ENCODE peak calls at places on chromosome 20, in eight cellular contexts. B is esophagus squamous epithelium, Y is IMR-90, E is left lung, L is osteoblast, A is upper lobe of right lung, Q is RWPE1, G is dorsolateral prefrontal cortex. C is an unnamed sample.

GRCh38 chr20:23141450-23142161 is 55.5 kb upstream of the CD93 start:
- DNase-seq in G (no peak), Q (no peak), L (no peak), E (no peak), Y (no peak), A (no peak), B (no peak), C (peak)

GRCh38 chr20:39165099-39165498 is 203.0 kb downstream of the DHX35 start:
- DNase-seq in L (no peak), Q (no peak), A (no peak), B (no peak), G (no peak), E (no peak), Y (no peak), C (no peak)

GRCh38 chr20:50691585-50692552 is 527 bp upstream of the RIPOR3 start:
- DNase-seq in G (no peak), A (no peak), E (no peak), L (no peak), Q (no peak), Y (peak), B (no peak), C (no peak)

GRCh38 chr20:38127011-38127621 is 38.0 kb downstream of the TGM2 start:
- DNase-seq in B (no peak), A (peak), G (no peak), L (peak), E (peak), Y (peak), Q (peak), C (peak)

GRCh38 chr20:58059145-58059544 is 169.3 kb downstream of the ANKRD60 start:
- DNase-seq in A (no peak), B (no peak), G (no peak), Y (no peak), E (no peak), L (no peak), Q (no peak), C (no peak)

GRCh38 chr20:3250091-3250504 is 11.1 kb upstream of the SLC4A11 start:
- DNase-seq in G (no peak), B (no peak), Q (no peak), L (peak), Y (no peak), E (peak), A (no peak), C (no peak)

GRCh38 chr20:719816-720215 is 44.2 kb upstream of the SCRT2 start:
- DNase-seq in A (no peak), L (peak), B (no peak), G (peak), E (no peak), Y (no peak), Q (no peak), C (no peak)

GRCh38 chr20:22652685-22653568 is 68.6 kb upstream of the FOXA2 start:
- DNase-seq in A (no peak), L (no peak), Q (no peak), B (no peak), E (peak), G (no peak), Y (no peak), C (no peak)

GRCh38 chr20:53672484-53673129 is 79.0 kb upstream of the ZNF217 start:
- DNase-seq in Q (no peak), G (no peak), Y (peak), E (no peak), L (peak), B (no peak), A (no peak), C (no peak)

GRCh38 chr20:50434653-50435396 is 75.4 kb upstream of the PTPN1 start:
- DNase-seq in E (no peak), Y (peak), G (no peak), B (no peak), L (no peak), A (no peak), Q (peak), C (peak)

GRCh38 chr20:22575087-22575721 is 9.2 kb downstream of the FOXA2 start:
- DNase-seq in Y (no peak), E (no peak), B (no peak), Q (no peak), A (no peak), G (no peak), L (no peak), C (no peak)

GRCh38 chr20:58693226-58694006 is 816 bp downstream of the NPEPL1 start:
- DNase-seq in G (no peak), Y (no peak), B (no peak), Q (no peak), A (peak), L (peak), E (peak), C (peak)

GRCh38 chr20:8213831-8214587 is 81.9 kb downstream of the PLCB1 start:
- DNase-seq in Q (no peak), L (no peak), E (no peak), A (no peak), B (no peak), G (no peak), Y (no peak), C (no peak)

GRCh38 chr20:37907677-37908397 is 4.9 kb downstream of the VSTM2L start:
- DNase-seq in G (no peak), Y (peak), A (no peak), L (peak), B (no peak), Q (peak), E (peak), C (no peak)

GRCh38 chr20:9966966-9967365 is 67.8 kb upstream of the ANKEF1 start:
- DNase-seq in L (peak), G (peak), A (no peak), E (no peak), B (no peak), Q (peak), Y (no peak), C (no peak)

GRCh38 chr20:38941726-38942389 is 15.6 kb downstream of the FAM83D start:
- DNase-seq in L (no peak), A (no peak), B (no peak), Q (no peak), E (no peak), G (no peak), Y (no peak), C (no peak)

GRCh38 chr20:10171864-10172751 is 46.5 kb upstream of the SNAP25 start:
- DNase-seq in Y (peak), G (peak), A (peak), L (peak), E (peak), B (no peak), Q (peak), C (peak)

GRCh38 chr20:25303292-25304024 is 55.6 kb downstream of the PYGB start:
- DNase-seq in G (no peak), Y (no peak), L (peak), B (no peak), E (peak), Q (no peak), A (no peak), C (no peak)

GRCh38 chr20:62427172-62428007 is at the start of gene RBBP8NL:
- DNase-seq in Q (peak), Y (no peak), G (no peak), B (no peak), E (no peak), A (peak), L (no peak), C (no peak)

GRCh38 chr20:54063998-54064676 is 6.3 kb downstream of the BCAS1 start:
- DNase-seq in B (no peak), Q (no peak), Y (no peak), G (no peak), L (no peak), A (no peak), E (no peak), C (no peak)

GRCh38 chr20:62676976-62677375 is 31.7 kb upstream of the NTSR1 start:
- DNase-seq in A (no peak), Q (no peak), G (no peak), L (no peak), B (no peak), E (no peak), Y (no peak), C (no peak)

GRCh38 chr20:54608978-54609377 is 133.6 kb downstream of the DOK5 start:
- DNase-seq in E (no peak), B (no peak), Q (no peak), G (no peak), Y (no peak), L (no peak), A (no peak), C (no peak)

GRCh38 chr20:62970307-62971210 is 18.1 kb downstream of the SLC17A9 start:
- DNase-seq in E (no peak), B (no peak), G (no peak), A (no peak), L (no peak), Y (no peak), Q (no peak), C (no peak)

GRCh38 chr20:57383447-57384347 is 7.5 kb upstream of the RBM38 start:
- DNase-seq in Q (no peak), G (no peak), B (no peak), E (peak), Y (no peak), L (no peak), A (no peak), C (no peak)

GRCh38 chr20:7375905-7376304 is 564.4 kb downstream of the HAO1 start:
- DNase-seq in B (no peak), E (no peak), Y (peak), A (no peak), G (no peak), L (no peak), Q (peak), C (no peak)

GRCh38 chr20:32779500-32780215 is 17.5 kb downstream of the DNMT3B start:
- DNase-seq in Q (no peak), E (no peak), G (no peak), L (no peak), A (no peak), Y (no peak), B (no peak), C (no peak)

GRCh38 chr20:9363673-9364072 is 150.7 kb upstream of the LAMP5 start:
- DNase-seq in G (no peak), A (no peak), E (no peak), L (no peak), Y (no peak), B (no peak), Q (peak), C (no peak)

GRCh38 chr20:22717466-22717865 is 133.1 kb upstream of the FOXA2 start:
- DNase-seq in A (no peak), E (no peak), L (no peak), B (no peak), Y (no peak), Q (peak), G (no peak), C (no peak)

GRCh38 chr20:4303136-4303535 is 287.8 kb upstream of the RNF24 start:
- DNase-seq in L (no peak), Y (no peak), A (no peak), B (no peak), G (no peak), E (no peak), Q (no peak), C (no peak)

GRCh38 chr20:54549523-54550326 is 74.3 kb downstream of the DOK5 start:
- DNase-seq in Q (no peak), G (no peak), L (no peak), E (no peak), A (no peak), Y (peak), B (no peak), C (no peak)

GRCh38 chr20:63750807-63751470 is 11.4 kb downstream of the SLC2A4RG start:
- DNase-seq in Q (no peak), B (no peak), G (no peak), L (peak), A (no peak), Y (no peak), E (peak), C (no peak)

GRCh38 chr20:25252226-25252625 is 4.3 kb downstream of the PYGB start:
- DNase-seq in A (no peak), B (no peak), G (no peak), Y (no peak), Q (no peak), E (no peak), L (no peak), C (no peak)

GRCh38 chr20:53642196-53643030 is 48.8 kb upstream of the ZNF217 start:
- DNase-seq in A (no peak), G (no peak), L (no peak), B (no peak), Y (peak), Q (peak), E (no peak), C (no peak)

GRCh38 chr20:10861086-10861485 is 187.3 kb upstream of the JAG1 start:
- DNase-seq in E (no peak), G (no peak), B (no peak), Y (peak), Q (peak), L (no peak), A (no peak), C (no peak)

GRCh38 chr20:44641305-44641704 is 10.2 kb downstream of the ADA start:
- DNase-seq in Y (no peak), G (no peak), L (no peak), B (no peak), E (peak), Q (no peak), A (no peak), C (no peak)

GRCh38 chr20:21241400-21241799 is 61.7 kb upstream of the XRN2 start:
- DNase-seq in Q (no peak), B (no peak), G (no peak), L (no peak), Y (no peak), E (no peak), A (no peak), C (no peak)

DNA sequence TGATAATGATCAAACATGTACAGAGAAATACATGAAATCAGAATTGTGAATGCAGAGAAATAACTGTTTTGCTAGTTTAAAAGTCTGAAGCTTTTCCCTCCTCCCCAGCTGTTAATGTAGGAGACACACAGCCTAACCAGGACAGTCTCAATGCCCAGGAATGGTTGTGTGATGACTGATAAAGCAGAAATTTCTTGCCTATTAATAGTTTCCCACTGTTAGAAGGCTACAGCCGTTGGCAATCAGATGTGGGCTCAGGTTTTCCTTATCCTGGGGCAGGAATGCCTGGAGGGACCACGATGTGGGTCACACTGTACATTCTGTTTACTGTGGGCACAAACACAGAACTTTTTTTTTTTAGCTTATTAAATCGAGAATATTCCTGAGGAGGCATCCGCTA is 1.9 kb downstream of the PPP1R3D start:
- DNase-seq in B (no peak), Q (peak), G (no peak), L (peak), Y (peak), E (no peak), A (no peak), C (no peak)
- H3K27ac ChIP-seq in B (no peak), Q (peak), G (peak), L (no peak), Y (no peak), E (peak), A (no peak), C (no peak)

GRCh38 chr20:36885355-36885754 is 9.4 kb downstream of the TLDC2 start:
- DNase-seq in L (peak), A (no peak), G (no peak), Q (no peak), Y (no peak), E (no peak), B (no peak), C (no peak)
- TF ChIP-seq CTCF in L (no peak), A (peak), G (peak), Q (no peak), Y (peak), E (no peak), B (no peak), C (no peak)

GRCh38 chr20:49288250-49288751 is 10.4 kb upstream of the ZNFX1 start:
- DNase-seq in G (no peak), Y (no peak), B (no peak), L (peak), E (no peak), A (no peak), Q (no peak), C (no peak)
- H3K27ac ChIP-seq in G (no peak), Y (peak), B (peak), L (peak), E (peak), A (no peak), Q (peak), C (no peak)

GRCh38 chr20:35944189-35944588 is 10.1 kb downstream of the SCAND1 start:
- DNase-seq in Y (no peak), G (no peak), A (no peak), E (no peak), L (no peak), Q (no peak), B (no peak), C (no peak)

GRCh38 chr20:35942243-35942642 is 12.1 kb downstream of the SCAND1 start:
- DNase-seq in Q (no peak), A (no peak), B (no peak), Y (no peak), E (no peak), L (no peak), G (no peak), C (no peak)

GRCh38 chr20:35947907-35948306 is 6.4 kb downstream of the SCAND1 start:
- DNase-seq in L (no peak), E (no peak), B (no peak), Y (peak), Q (no peak), G (no peak), A (no peak), C (no peak)

GRCh38 chr20:35950093-35950492 is 4.2 kb downstream of the SCAND1 start:
- DNase-seq in L (no peak), Q (no peak), Y (no peak), E (no peak), B (no peak), G (no peak), A (no peak), C (no peak)

DNA sequence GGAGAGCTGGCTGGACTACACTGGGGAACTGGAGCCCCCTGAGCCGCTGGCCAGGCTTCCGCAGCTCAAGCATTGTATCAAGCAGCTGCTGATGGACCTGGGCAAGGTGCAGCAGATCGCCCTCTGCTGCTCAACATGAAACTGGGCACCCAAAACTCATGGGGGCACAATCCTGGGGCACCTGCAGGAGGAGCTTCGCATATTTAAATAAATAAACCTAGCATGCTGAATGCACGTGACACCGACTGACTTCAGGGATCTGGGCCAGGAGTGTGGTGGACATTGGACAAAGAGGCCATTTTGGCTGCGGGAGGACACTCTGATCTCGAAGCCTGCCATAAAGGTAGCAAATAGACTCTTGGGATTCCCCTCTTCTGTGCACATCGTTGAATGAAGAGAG is 6.8 kb downstream of the SCAND1 start:
- DNase-seq in B (no peak), A (no peak), E (no peak), Q (no peak), L (peak), G (no peak), Y (peak), C (no peak)
- TF ChIP-seq CTCF in B (no peak), A (no peak), E (no peak), Q (no peak), L (peak), G (no peak), Y (peak), C (no peak)